ENCODE peak calls at places on chromosomes 7 and 10, in ten cellular contexts. Y, O, A, U, W, B, J, R, I and Z are unnamed samples.

GRCh38 chr7:1229956-1230355 is 2.7 kb upstream of the UNCX start:
- DNase-seq in Y (no peak), O (no peak), A (no peak), U (peak), W (no peak), B (no peak), J (no peak), R (no peak), I (no peak), Z (no peak)

GRCh38 chr10:35378547-35379210 is 42.4 kb downstream of the CCNY start:
- DNase-seq in Y (peak), O (peak), A (no peak), U (no peak), W (no peak), B (no peak), J (peak), R (no peak), I (no peak), Z (no peak)

GRCh38 chr10:14665304-14665703 is 109.4 kb downstream of the FAM107B start:
- DNase-seq in Y (peak), O (no peak), A (no peak), U (no peak), W (no peak), B (no peak), J (no peak), R (no peak), I (no peak), Z (no peak)

GRCh38 chr10:88281592-88282268 is 301.4 kb downstream of the RNLS start:
- DNase-seq in Y (no peak), O (peak), A (no peak), U (no peak), W (no peak), B (no peak), J (peak), R (no peak), I (no peak), Z (peak)

GRCh38 chr10:116947838-116948529 is 57.0 kb downstream of the SHTN1 start:
- DNase-seq in Y (peak), O (peak), A (no peak), U (peak), W (no peak), B (no peak), J (peak), R (no peak), I (no peak), Z (no peak)

GRCh38 chr7:28570970-28571288 is 158.6 kb downstream of the CREB5 start:
- DNase-seq in Y (peak), O (peak), A (no peak), U (no peak), W (no peak), B (no peak), J (peak), R (no peak), I (no peak), Z (no peak)

GRCh38 chr7:121329460-121330052 is 756 bp downstream of the WNT16 start:
- DNase-seq in Y (no peak), O (no peak), A (peak), U (peak), W (peak), B (no peak), J (no peak), R (no peak), I (peak), Z (peak)

GRCh38 chr7:55774327-55775050 is 88.1 kb downstream of the SEPTIN14 start:
- DNase-seq in Y (peak), O (no peak), A (no peak), U (peak), W (no peak), B (peak), J (no peak), R (no peak), I (no peak), Z (no peak)

GRCh38 chr7:1639578-1640175 is 30.4 kb upstream of the ELFN1 start:
- DNase-seq in Y (no peak), O (no peak), A (no peak), U (no peak), W (no peak), B (no peak), J (no peak), R (no peak), I (no peak), Z (no peak)

GRCh38 chr10:100817268-100817839 is 72.0 kb downstream of the PAX2 start:
- DNase-seq in Y (no peak), O (no peak), A (no peak), U (peak), W (no peak), B (no peak), J (no peak), R (no peak), I (no peak), Z (no peak)

GRCh38 chr7:82288769-82289535 is 154.6 kb downstream of the CACNA2D1 start:
- DNase-seq in Y (peak), O (peak), A (no peak), U (no peak), W (no peak), B (no peak), J (no peak), R (no peak), I (no peak), Z (no peak)

GRCh38 chr10:82982110-82982608 is 1107.2 kb downstream of the NRG3 start:
- DNase-seq in Y (peak), O (peak), A (no peak), U (no peak), W (no peak), B (no peak), J (peak), R (no peak), I (no peak), Z (no peak)

GRCh38 chr10:102524746-102525145 is 21.0 kb downstream of the SUFU start:
- DNase-seq in Y (no peak), O (no peak), A (no peak), U (no peak), W (no peak), B (no peak), J (no peak), R (no peak), I (no peak), Z (no peak)

GRCh38 chr7:55055479-55055878 is 36.7 kb downstream of the EGFR start:
- DNase-seq in Y (peak), O (peak), A (no peak), U (no peak), W (no peak), B (no peak), J (peak), R (no peak), I (no peak), Z (no peak)

GRCh38 chr7:120695848-120696247 is 162.1 kb downstream of the TSPAN12 start:
- DNase-seq in Y (no peak), O (no peak), A (no peak), U (no peak), W (no peak), B (no peak), J (no peak), R (no peak), I (no peak), Z (no peak)

DNA sequence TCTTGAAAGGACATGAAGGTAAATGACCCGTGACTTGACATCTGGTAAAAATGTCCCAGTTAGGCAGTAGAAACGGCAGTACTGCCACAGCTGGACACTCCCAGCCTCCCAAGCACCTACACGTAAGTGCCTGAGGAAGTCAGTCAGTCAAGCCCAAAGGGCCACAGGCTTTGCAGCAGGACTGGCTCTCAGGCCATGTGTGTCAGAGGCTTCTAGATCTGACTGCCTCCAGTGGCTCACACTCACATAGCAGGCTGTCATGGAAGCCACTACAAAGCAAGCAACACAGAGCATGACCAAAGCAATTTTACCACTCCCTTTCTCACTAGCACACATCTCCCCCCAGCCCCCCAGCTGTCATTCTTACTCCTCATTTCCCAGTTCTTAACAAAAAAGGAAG is 17.8 kb upstream of the CCNJ start:
- DNase-seq in Y (peak), O (peak), A (no peak), U (peak), W (no peak), B (no peak), J (peak), R (no peak), I (peak), Z (peak)
- TF ChIP-seq CTCF in Y (peak), O (peak), A (no peak), U (peak), W (peak), B (no peak), J (no peak), R (no peak), I (peak), Z (peak)

DNA sequence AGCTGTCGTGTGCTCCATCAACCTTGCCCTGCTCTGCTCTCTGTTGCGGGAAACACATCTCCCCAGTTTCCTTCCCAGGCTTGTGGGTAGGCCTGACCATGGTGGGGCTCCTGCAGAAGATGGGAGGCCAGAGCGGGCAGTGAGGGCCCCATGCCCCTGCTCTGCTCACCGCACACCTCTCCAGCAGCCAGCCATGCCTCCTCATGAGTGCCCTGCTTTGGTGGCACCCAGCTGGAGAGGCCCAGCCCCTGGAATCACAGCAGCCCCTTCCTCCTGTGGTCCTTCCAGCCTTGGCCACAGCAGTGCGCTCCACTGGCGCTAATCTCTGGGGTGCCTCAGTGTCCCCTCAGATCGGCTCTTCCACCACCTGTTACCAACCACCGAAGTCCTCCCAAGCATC is 4.2 kb upstream of the OPN4 start:
- DNase-seq in Y (no peak), O (no peak), A (no peak), U (no peak), W (no peak), B (no peak), J (no peak), R (no peak), I (no peak), Z (no peak)
- TF ChIP-seq CTCF in Y (no peak), O (no peak), A (no peak), U (no peak), W (no peak), B (no peak), J (no peak), R (no peak), I (no peak), Z (no peak)

GRCh38 chr10:43070121-43071085 is 6.5 kb upstream of the RET start:
- DNase-seq in Y (no peak), O (no peak), A (no peak), U (peak), W (no peak), B (no peak), J (no peak), R (no peak), I (no peak), Z (no peak)
- TF ChIP-seq CTCF in Y (no peak), O (no peak), A (no peak), U (no peak), W (no peak), B (no peak), J (no peak), R (no peak), I (no peak), Z (no peak)

GRCh38 chr7:19982841-19983835 is 209.7 kb upstream of the TMEM196 start:
- DNase-seq in Y (peak), O (peak), A (no peak), U (peak), W (no peak), B (no peak), J (peak), R (no peak), I (no peak), Z (no peak)
- TF ChIP-seq CTCF in Y (peak), O (peak), A (no peak), U (peak), W (peak), B (no peak), J (peak), R (no peak), I (peak), Z (peak)

DNA sequence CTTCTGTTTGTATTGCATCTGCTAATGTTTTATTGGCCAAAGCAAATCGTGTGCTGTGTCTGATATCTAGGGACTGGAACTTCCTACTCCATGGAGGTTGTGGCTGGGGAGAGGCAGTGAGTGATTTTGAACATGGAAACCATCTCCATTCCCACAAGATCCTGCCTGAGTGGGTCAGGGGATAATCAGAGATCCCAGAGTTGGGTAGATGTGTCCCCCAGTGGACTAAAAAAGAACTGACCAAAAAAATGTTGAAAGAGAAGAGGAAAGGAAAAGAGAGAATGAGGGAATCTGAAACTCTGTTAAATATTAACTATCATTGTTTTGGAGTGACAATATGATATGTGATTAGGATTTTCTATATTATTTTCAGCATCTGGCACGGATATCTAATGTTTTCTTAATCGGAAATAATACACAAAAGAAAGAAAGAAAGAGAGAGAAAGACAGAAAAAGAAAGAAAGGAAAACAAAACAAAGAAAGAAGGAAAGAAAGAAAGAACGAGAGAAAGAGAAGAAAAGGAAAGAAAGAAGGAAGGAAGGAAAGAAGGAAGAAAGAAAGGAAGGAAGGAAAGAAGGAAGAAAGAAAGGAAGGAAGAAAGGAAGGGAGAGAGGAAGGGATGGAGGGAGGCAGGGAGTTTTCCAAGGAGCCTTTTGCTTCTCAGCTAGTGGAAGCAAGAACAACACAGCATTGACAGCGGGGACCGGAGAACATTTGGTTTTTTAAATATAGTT is 638.5 kb downstream of the CCSER2 start:
- DNase-seq in Y (no peak), O (no peak), A (no peak), U (peak), W (no peak), B (no peak), J (no peak), R (no peak), I (no peak), Z (no peak)
- TF ChIP-seq CTCF in Y (no peak), O (no peak), A (no peak), U (no peak), W (peak), B (no peak), J (no peak), R (no peak), I (no peak), Z (no peak)

GRCh38 chr7:77696057-77696642 is at the start of gene RSBN1L:
- DNase-seq in Y (peak), O (peak), A (peak), U (peak), W (peak), B (peak), J (peak), R (peak), I (peak), Z (peak)
- TF ChIP-seq CTCF in Y (peak), O (peak), A (no peak), U (no peak), W (peak), B (no peak), J (peak), R (peak), I (peak), Z (peak)

GRCh38 chr10:18601321-18601720 is 50.1 kb downstream of the NSUN6 start:
- DNase-seq in Y (no peak), O (no peak), A (no peak), U (peak), W (no peak), B (no peak), J (no peak), R (no peak), I (no peak), Z (no peak)

GRCh38 chr10:18594574-18595156 is 56.7 kb downstream of the NSUN6 start:
- DNase-seq in Y (peak), O (no peak), A (no peak), U (peak), W (no peak), B (no peak), J (no peak), R (no peak), I (no peak), Z (no peak)

DNA sequence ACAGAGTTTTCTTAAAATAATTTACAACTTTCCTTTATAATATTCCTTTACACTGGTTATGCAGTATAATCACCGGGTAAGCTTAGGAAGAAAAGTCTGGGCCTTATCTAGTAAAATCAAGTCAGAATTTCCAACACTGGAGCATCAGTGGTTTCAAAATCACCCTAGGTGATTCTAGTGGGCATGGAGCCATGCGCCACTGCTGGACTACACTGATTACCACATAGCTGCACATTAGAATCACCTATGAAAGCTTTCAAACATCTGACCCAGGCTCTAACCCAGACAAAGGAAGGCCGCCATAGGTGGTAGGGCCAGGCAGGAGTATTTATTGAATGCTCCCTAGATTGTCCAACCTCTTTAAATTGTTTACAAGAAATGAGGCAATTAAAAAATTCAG is 52.0 kb downstream of the NSUN6 start:
- DNase-seq in Y (no peak), O (no peak), A (no peak), U (no peak), W (no peak), B (no peak), J (no peak), R (no peak), I (no peak), Z (no peak)
- TF ChIP-seq CTCF in Y (no peak), O (no peak), A (no peak), U (no peak), W (no peak), B (no peak), J (no peak), R (no peak), I (no peak), Z (no peak)

DNA sequence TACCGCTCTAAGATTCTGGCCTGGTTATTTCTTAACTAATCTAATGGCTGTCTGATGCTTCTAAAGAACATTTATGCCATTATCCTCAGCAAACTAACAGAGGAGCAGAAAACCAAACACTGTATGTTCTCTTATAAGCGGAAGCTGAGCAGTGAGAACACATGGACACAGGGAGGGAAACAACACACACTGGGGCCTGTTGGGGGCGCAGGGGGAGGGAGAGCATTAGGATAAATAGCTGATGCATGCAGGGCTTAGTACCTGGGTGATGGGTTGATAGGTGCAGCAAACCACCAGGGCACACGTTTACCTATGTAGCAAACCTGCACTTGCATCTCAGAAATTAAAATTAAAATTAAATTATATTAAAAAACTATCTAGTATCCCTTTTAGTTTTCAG is 853.5 kb downstream of the GATA3 start:
- DNase-seq in Y (no peak), O (no peak), A (no peak), U (peak), W (no peak), B (no peak), J (no peak), R (no peak), I (no peak), Z (no peak)
- TF ChIP-seq CTCF in Y (peak), O (no peak), A (no peak), U (peak), W (no peak), B (no peak), J (no peak), R (no peak), I (no peak), Z (no peak)

DNA sequence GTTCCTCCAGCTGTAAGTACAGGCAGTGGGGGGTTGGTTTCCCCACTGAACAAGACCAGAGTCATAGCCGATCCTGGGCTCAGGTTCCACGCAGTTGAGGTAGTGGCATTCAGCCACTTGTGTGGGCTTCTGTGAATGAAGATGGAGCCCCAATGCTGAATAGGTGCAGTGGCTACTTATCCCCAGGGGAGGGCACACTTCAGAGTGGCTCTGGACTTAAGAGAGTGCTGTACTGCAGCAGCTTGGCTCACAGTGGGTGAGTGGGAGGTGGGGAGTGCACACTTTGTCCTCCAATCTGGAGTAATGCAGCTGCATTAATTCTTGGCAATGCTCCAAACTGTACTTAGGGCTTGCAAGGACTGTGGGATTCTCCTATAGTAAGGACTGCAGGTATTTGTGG is 81.9 kb downstream of the BUB3 start:
- DNase-seq in Y (no peak), O (no peak), A (no peak), U (peak), W (no peak), B (no peak), J (no peak), R (no peak), I (peak), Z (no peak)
- TF ChIP-seq CTCF in Y (peak), O (peak), A (no peak), U (peak), W (no peak), B (no peak), J (no peak), R (no peak), I (peak), Z (no peak)